ENCODE peak calls at places on chromosomes 5 and 9, in five cellular contexts. B is cardiac fibroblast, P is brain microvascular endothelial cell, S is GM13977, Y is fibroblast of pulmonary artery. T is an unnamed sample.

GRCh38 chr5:1519631-1520141 is 4.1 kb downstream of the LPCAT1 start:
- DNase-seq in P (no peak), S (no peak), Y (no peak), B (no peak), T (no peak)

GRCh38 chr9:114416290-114416689 is 28.5 kb upstream of the AKNA start:
- DNase-seq in S (no peak), Y (no peak), B (no peak), P (no peak), T (no peak)

GRCh38 chr5:58983496-58983895 is 400.6 kb downstream of the RAB3C start:
- DNase-seq in Y (no peak), P (no peak), B (no peak), S (no peak), T (no peak)

GRCh38 chr9:694499-695154 is 146.9 kb upstream of the DMRT1 start:
- DNase-seq in Y (peak), S (no peak), B (peak), P (peak), T (peak)

GRCh38 chr9:79757906-79758669 is 186.3 kb downstream of the TLE4 start:
- DNase-seq in S (no peak), P (no peak), B (peak), Y (peak), T (no peak)

GRCh38 chr5:170783498-170784247 is at the start of gene GABRP:
- DNase-seq in B (no peak), Y (no peak), P (no peak), S (no peak), T (no peak)

GRCh38 chr5:113578091-113578490 is 64.6 kb downstream of the YTHDC2 start:
- DNase-seq in Y (peak), S (no peak), P (no peak), B (no peak), T (peak)

GRCh38 chr9:136694163-136694864 is 7.1 kb upstream of the AGPAT2 start:
- DNase-seq in S (peak), B (peak), Y (peak), P (no peak), T (peak)

GRCh38 chr9:134778841-134779411 is 101.7 kb upstream of the FCN2 start:
- DNase-seq in B (peak), S (no peak), Y (peak), P (peak), T (peak)

GRCh38 chr5:127875235-127876021 is 172.2 kb downstream of the CCDC192 start:
- DNase-seq in Y (peak), S (peak), B (peak), P (peak), T (peak)

GRCh38 chr5:41156739-41157138 is 56.6 kb downstream of the C6 start:
- DNase-seq in B (peak), P (no peak), Y (peak), S (no peak), T (peak)

GRCh38 chr5:41143124-41143523 is 70.2 kb downstream of the C6 start:
- DNase-seq in S (no peak), B (no peak), Y (no peak), P (no peak), T (no peak)

GRCh38 chr5:120873083-120873482 is 409.0 kb downstream of the PRR16 start:
- DNase-seq in B (peak), Y (no peak), P (no peak), S (no peak), T (peak)

GRCh38 chr5:144032375-144032774 is 138.1 kb downstream of the YIPF5 start:
- DNase-seq in S (no peak), P (no peak), B (no peak), Y (no peak), T (no peak)

GRCh38 chr9:92720807-92721535 is 43.7 kb downstream of the BICD2 start:
- DNase-seq in Y (no peak), P (no peak), S (no peak), B (no peak), T (no peak)

GRCh38 chr9:99588299-99588698 is 233.4 kb upstream of the NR4A3 start:
- DNase-seq in S (no peak), B (no peak), Y (no peak), P (no peak), T (no peak)

GRCh38 chr9:93288891-93289883 is 105.2 kb downstream of the WNK2 start:
- DNase-seq in S (no peak), Y (peak), P (peak), B (peak), T (peak)

GRCh38 chr5:178587793-178588611 is 2.2 kb downstream of the COL23A1 start:
- DNase-seq in Y (no peak), S (no peak), B (no peak), P (no peak), T (no peak)

GRCh38 chr9:69120380-69121154 is 53.5 kb upstream of the TJP2 start:
- DNase-seq in S (peak), B (no peak), Y (no peak), P (no peak), T (peak)

GRCh38 chr9:120951960-120952630 is 25.5 kb upstream of the TRAF1 start:
- DNase-seq in Y (no peak), P (no peak), B (no peak), S (no peak), T (no peak)

GRCh38 chr5:61575103-61575502 is 243.0 kb downstream of the ZSWIM6 start:
- DNase-seq in S (no peak), P (peak), B (peak), Y (peak), T (peak)

GRCh38 chr9:127163409-127163808 is 41.0 kb upstream of the ANGPTL2 start:
- DNase-seq in S (no peak), Y (peak), P (peak), B (peak), T (peak)

GRCh38 chr5:87121315-87122170 is 146.1 kb upstream of the RASA1 start:
- DNase-seq in P (peak), Y (peak), S (peak), B (peak), T (peak)

GRCh38 chr9:83435301-83435700 is 102.9 kb downstream of the FRMD3 start:
- DNase-seq in P (no peak), S (no peak), Y (no peak), B (no peak), T (no peak)

GRCh38 chr5:1021136-1021968 is 12.8 kb downstream of the NKD2 start:
- DNase-seq in P (no peak), Y (no peak), B (no peak), S (no peak), T (no peak)

GRCh38 chr5:82244854-82245635 is 33.1 kb downstream of the RPS23 start:
- DNase-seq in Y (no peak), B (no peak), P (no peak), S (no peak), T (no peak)

GRCh38 chr5:958701-959571 is 49.7 kb upstream of the NKD2 start:
- DNase-seq in Y (peak), B (peak), P (no peak), S (peak), T (peak)

GRCh38 chr5:127957183-127957582 is 126.4 kb upstream of the SLC12A2 start:
- DNase-seq in B (peak), S (no peak), P (peak), Y (peak), T (peak)

GRCh38 chr5:82387041-82387818 is 109.1 kb upstream of the RPS23 start:
- DNase-seq in B (peak), P (peak), Y (peak), S (no peak), T (peak)

GRCh38 chr5:6633469-6634326 is 458 bp downstream of the SRD5A1 start:
- DNase-seq in P (peak), B (peak), Y (no peak), S (no peak), T (peak)

GRCh38 chr5:174523311-174524159 is 200.8 kb upstream of the MSX2 start:
- DNase-seq in Y (no peak), P (no peak), B (no peak), S (no peak), T (no peak)
- TF ChIP-seq CTCF in Y (peak), P (no peak), B (no peak), S (no peak), T (peak)

GRCh38 chr5:123094919-123095693 is 6.1 kb downstream of the PRDM6 start:
- DNase-seq in Y (no peak), S (peak), B (no peak), P (no peak), T (no peak)
- TF ChIP-seq CTCF in Y (no peak), S (no peak), B (no peak), P (no peak), T (no peak)

DNA sequence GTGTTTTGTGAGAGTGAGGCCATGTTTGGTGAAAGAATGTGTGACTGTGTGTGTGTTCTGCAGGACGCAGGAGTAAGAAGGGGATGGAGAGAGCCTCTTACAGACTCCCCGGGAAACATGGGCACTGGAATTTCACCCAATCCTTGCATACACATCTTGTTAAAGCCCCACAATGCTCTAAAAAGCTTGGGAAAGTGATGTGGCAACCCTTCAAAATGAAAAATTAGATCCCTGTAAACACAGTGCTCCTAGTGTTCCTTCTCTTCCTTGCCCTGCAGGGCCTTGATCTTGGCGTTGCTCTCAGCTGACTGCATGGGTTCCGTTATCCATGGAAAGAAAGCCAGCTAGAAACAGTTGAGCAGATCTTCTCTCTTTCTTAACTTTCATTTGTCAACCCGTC is 701.7 kb downstream of the SEMA5A start:
- DNase-seq in Y (no peak), P (no peak), B (no peak), S (no peak), T (no peak)
- TF ChIP-seq CTCF in Y (no peak), P (no peak), B (no peak), S (no peak), T (no peak)

GRCh38 chr9:95193067-95193466 is 124.4 kb downstream of the FANCC start:
- DNase-seq in B (no peak), S (no peak), P (no peak), Y (no peak), T (no peak)
- TF ChIP-seq CTCF in B (no peak), S (no peak), P (peak), Y (no peak), T (no peak)

DNA sequence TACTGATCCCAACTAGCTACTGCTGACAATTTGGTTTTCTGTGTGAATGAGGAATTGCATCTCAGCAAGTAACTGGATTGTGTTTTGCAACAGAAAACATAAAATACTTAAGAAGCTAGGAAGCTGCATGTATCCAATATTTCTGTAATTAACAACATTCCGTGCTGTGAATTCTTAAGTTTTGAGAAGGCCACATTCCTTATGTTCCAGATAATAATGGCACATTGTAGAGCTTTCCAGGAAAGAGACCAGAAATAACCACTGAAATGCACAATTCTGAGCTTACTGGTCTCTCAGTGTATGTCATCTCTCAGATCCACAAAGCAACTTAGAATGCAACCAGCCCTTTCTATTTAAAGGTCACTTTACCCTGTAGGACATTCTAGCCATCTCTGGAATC is 306.9 kb upstream of the NMUR2 start:
- DNase-seq in B (no peak), Y (no peak), P (no peak), S (no peak), T (no peak)
- TF ChIP-seq CTCF in B (no peak), Y (no peak), P (no peak), S (no peak), T (no peak)

GRCh38 chr5:173513521-173513991 is 102.9 kb downstream of the BOD1 start:
- DNase-seq in S (no peak), P (peak), B (peak), Y (no peak), T (no peak)
- TF ChIP-seq CTCF in S (no peak), P (peak), B (peak), Y (no peak), T (no peak)

DNA sequence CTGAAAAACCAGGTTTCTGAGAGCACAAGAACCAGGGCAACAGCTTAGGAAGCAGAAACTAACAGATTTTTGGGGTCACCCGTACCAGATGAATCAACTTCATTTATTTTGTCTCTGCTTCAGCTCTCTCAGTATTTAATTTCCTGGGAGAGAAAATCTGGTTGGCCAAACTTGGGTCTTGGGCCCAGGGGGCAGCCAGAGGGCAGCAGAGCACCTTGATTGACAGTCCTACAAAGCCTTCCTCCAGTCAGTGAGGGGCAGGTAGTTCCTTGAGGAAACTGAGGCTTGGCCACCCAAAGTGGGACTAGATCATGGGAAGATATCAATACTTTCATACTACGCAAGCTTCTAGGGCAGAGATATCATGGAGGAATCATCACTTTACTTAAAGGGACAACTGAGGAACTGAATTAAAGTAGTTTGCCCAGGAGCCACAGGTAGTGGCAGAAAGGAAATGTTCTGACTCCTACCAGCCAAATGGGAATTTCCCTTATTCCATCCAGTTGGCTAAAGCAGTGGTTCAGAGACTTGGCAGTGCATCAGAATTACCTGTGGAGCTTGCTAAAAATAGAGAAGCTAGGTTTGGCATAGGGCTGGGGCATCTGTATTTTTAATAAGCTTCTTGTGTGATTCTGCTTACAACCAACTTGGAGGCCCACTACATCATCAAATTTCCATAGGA is 21.5 kb upstream of the ARHGAP26 start:
- DNase-seq in B (no peak), S (no peak), P (no peak), Y (no peak), T (peak)
- TF ChIP-seq CTCF in B (peak), S (peak), P (peak), Y (peak), T (peak)

GRCh38 chr5:90289837-90290236 is 119.7 kb downstream of the CETN3 start:
- DNase-seq in Y (peak), P (no peak), S (no peak), B (peak), T (no peak)

GRCh38 chr5:90297045-90297764 is 112.4 kb downstream of the CETN3 start:
- DNase-seq in S (no peak), Y (no peak), B (no peak), P (no peak), T (no peak)

GRCh38 chr5:90293931-90294330 is 115.6 kb downstream of the CETN3 start:
- DNase-seq in P (peak), S (no peak), Y (peak), B (peak), T (no peak)

GRCh38 chr5:90290648-90291047 is 118.9 kb downstream of the CETN3 start:
- DNase-seq in B (no peak), P (no peak), Y (no peak), S (no peak), T (no peak)

GRCh38 chr5:90294604-90295003 is 115.0 kb downstream of the CETN3 start:
- DNase-seq in B (no peak), S (no peak), Y (no peak), P (no peak), T (no peak)
- TF ChIP-seq CTCF in B (peak), S (no peak), Y (no peak), P (peak), T (no peak)

GRCh38 chr5:172370648-172371248 is 83.6 kb downstream of the SH3PXD2B start:
- DNase-seq in S (no peak), P (peak), Y (peak), B (peak), T (peak)
- TF ChIP-seq CTCF in S (peak), P (peak), Y (peak), B (peak), T (peak)

GRCh38 chr5:72402959-72403628 is 82.9 kb downstream of the PTCD2 start:
- DNase-seq in P (no peak), B (peak), Y (no peak), S (no peak), T (no peak)
- TF ChIP-seq CTCF in P (peak), B (peak), Y (peak), S (peak), T (peak)